ENCODE peak calls at places on chromosomes 11 and 22, in four cellular contexts. One of them, this sample, is unnamed.

GRCh38 chr22:38921126-38921525 is 36.3 kb upstream of the APOBEC3A start:
- DNase-seq in H1: no peak
- DNase-seq in body of pancreas: peak; percentile 98
- DNase-seq in adrenal gland: no peak
- DNase-seq in this sample: peak; percentile 90

GRCh38 chr11:86660011-86660595 is 12.3 kb downstream of the ME3 start:
- DNase-seq in H1: no peak
- DNase-seq in body of pancreas: no peak
- DNase-seq in adrenal gland: no peak
- DNase-seq in this sample: no peak

GRCh38 chr22:23289130-23289503 is 108.8 kb downstream of the BCR start:
- DNase-seq in H1: no peak
- DNase-seq in body of pancreas: no peak
- DNase-seq in adrenal gland: no peak
- DNase-seq in this sample: no peak

GRCh38 chr11:8080674-8081590 is at the start of gene TUB:
- DNase-seq in H1: peak; percentile 77
- DNase-seq in body of pancreas: peak; percentile 42
- DNase-seq in adrenal gland: peak; percentile 40
- DNase-seq in this sample: peak; percentile 45

GRCh38 chr11:126647735-126648134 is 292.2 kb downstream of the ST3GAL4 start:
- DNase-seq in H1: no peak
- DNase-seq in body of pancreas: no peak
- DNase-seq in adrenal gland: no peak
- DNase-seq in this sample: no peak

GRCh38 chr11:26204110-26204509 is 127.8 kb upstream of the ANO3 start:
- DNase-seq in H1: no peak
- DNase-seq in body of pancreas: no peak
- DNase-seq in adrenal gland: no peak
- DNase-seq in this sample: no peak

GRCh38 chr11:3196161-3197043 is 22.2 kb downstream of the MRGPRG start:
- DNase-seq in H1: peak; percentile 48
- DNase-seq in body of pancreas: no peak
- DNase-seq in adrenal gland: peak; percentile 47
- DNase-seq in this sample: no peak

GRCh38 chr22:44737414-44738346 is 14.7 kb upstream of the ARHGAP8 start:
- DNase-seq in H1: peak; percentile 60
- DNase-seq in body of pancreas: no peak
- DNase-seq in adrenal gland: no peak
- DNase-seq in this sample: no peak

GRCh38 chr11:2824851-2825250 is 60.7 kb downstream of the CDKN1C start:
- DNase-seq in H1: no peak
- DNase-seq in body of pancreas: no peak
- DNase-seq in adrenal gland: no peak
- DNase-seq in this sample: no peak

DNA sequence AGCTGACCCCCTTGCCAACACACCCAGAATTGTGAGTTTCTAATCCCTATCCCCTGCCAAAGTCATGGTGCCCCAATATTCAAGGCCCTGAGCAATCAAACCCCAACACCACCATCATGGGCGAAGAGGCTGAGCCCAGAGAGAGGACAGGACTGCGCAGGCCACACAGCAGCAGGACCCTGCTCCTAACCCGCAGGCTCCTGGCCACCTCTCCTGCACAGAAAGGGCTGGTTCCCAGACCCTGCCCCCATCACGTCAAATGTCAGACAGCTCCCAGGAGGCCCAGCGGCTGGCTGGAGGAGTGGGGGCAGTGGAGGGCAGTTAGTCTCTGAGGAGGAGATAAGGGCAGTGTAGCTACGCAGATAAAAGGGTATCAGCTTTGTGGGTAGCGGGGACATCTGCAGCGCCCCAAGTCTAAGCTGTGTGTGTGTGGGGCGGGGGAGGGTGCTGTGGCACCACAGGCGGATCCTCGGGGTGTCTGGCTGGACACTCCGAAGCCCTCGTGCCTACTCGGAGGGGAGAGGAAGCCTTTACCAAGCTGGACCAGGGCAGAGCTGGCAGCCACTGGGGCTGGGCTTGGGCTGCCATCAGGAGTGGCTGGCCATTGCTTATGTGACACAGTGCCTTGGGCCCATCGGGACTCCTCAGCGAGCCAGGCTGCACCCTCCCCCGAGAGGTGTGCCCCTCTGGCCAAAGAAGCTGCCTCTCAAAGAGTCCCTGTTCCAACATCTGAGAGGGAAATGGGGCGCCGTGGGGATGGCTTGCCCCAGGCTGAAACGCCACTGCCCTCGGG is 21.5 kb downstream of the FADS3 start:
- DNase-seq in H1: peak; percentile 64
- DNase-seq in body of pancreas: no peak
- DNase-seq in adrenal gland: no peak
- DNase-seq in this sample: no peak
- TF ChIP-seq POLR2A in H1: no peak
- TF ChIP-seq POLR2A in body of pancreas: no peak
- TF ChIP-seq POLR2A in adrenal gland: no peak
- TF ChIP-seq POLR2A in this sample: no peak

DNA sequence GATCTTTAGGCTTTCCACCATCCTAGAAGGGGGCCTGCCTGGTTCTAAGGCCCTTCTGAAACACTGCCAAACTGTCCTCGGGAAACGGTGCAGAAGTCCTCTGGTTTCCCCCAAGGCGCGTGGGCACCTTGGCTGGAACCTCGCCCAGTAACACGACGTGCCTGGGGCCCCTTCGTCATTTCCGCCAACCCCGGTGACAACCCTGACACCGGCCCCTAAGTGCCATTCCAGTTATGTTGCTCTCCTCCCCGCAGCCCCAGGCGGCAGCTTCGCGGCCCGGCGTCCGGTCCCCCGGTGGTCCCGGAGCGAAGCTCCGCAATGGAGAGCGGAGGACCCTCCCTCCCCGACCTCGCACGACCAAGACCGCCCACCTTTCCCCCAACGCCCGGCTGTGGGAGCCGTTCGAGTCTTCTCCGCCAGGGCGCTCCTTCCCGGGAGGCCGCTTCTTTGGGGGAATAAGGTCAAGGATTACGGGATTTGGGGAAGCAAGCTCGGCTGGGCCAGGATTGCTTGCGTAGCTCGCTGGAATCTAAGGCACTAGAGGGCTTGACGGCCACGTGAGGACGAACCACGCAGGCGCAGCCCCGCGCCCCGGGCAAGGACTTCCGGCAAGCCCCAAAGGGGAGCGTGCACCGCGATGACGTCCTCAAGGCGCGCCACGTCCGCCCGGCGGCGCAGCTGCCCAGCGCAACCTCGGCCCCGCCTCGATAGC is 648 bp downstream of the RNH1 start:
- DNase-seq in H1: peak; percentile 98
- DNase-seq in body of pancreas: peak; percentile 97
- DNase-seq in adrenal gland: peak; percentile 98
- DNase-seq in this sample: peak; percentile 98
- TF ChIP-seq POLR2A in H1: peak; percentile 32
- TF ChIP-seq POLR2A in body of pancreas: peak; percentile 91
- TF ChIP-seq POLR2A in adrenal gland: peak; percentile 75
- TF ChIP-seq POLR2A in this sample: peak; percentile 43

DNA sequence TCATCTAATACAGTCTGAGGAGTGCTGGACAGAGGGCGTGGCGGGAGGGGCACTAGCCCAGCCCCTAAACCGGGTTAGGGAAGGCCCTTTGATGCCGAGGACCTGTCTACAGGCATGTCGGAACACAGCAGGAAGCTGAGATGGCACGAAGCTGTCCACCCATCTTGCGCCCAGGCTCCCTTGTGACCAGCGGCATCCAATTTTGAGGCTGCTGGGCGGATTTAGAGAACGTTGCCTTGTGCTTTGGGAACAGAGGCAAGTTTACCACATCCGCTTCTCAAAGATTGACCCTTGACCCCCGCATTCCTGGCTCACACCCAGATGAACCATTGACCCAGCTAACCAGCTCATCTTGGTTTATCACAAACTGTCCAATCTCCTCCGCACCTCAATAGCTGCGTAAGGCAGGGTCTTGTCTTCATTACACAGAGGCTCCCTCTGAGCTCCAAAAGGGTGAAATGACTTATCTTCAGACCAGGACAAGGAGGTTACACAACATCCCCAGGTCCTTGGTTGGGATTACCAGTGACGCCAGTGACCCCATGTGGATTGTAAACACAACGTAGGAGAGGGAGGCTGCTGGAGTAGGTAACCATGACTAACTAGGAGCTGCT is 4.5 kb downstream of the FAM83F start:
- DNase-seq in H1: no peak
- DNase-seq in body of pancreas: no peak
- DNase-seq in adrenal gland: no peak
- DNase-seq in this sample: no peak
- TF ChIP-seq POLR2A in H1: no peak
- TF ChIP-seq POLR2A in body of pancreas: no peak
- TF ChIP-seq POLR2A in adrenal gland: no peak
- TF ChIP-seq POLR2A in this sample: no peak

GRCh38 chr11:111414267-111414931 is 35.3 kb upstream of the POU2AF1 start:
- DNase-seq in H1: no peak
- DNase-seq in body of pancreas: no peak
- DNase-seq in adrenal gland: no peak
- DNase-seq in this sample: no peak

GRCh38 chr11:111414936-111415335 is 35.9 kb upstream of the POU2AF1 start:
- DNase-seq in H1: no peak
- DNase-seq in body of pancreas: no peak
- DNase-seq in adrenal gland: no peak
- DNase-seq in this sample: no peak

GRCh38 chr11:111417011-111417765 is 38.1 kb upstream of the POU2AF1 start:
- DNase-seq in H1: no peak
- DNase-seq in body of pancreas: no peak
- DNase-seq in adrenal gland: no peak
- DNase-seq in this sample: peak; percentile 67

GRCh38 chr11:111417766-111418435 is 38.8 kb upstream of the POU2AF1 start:
- DNase-seq in H1: no peak
- DNase-seq in body of pancreas: peak; percentile 53
- DNase-seq in adrenal gland: no peak
- DNase-seq in this sample: peak; percentile 89

DNA sequence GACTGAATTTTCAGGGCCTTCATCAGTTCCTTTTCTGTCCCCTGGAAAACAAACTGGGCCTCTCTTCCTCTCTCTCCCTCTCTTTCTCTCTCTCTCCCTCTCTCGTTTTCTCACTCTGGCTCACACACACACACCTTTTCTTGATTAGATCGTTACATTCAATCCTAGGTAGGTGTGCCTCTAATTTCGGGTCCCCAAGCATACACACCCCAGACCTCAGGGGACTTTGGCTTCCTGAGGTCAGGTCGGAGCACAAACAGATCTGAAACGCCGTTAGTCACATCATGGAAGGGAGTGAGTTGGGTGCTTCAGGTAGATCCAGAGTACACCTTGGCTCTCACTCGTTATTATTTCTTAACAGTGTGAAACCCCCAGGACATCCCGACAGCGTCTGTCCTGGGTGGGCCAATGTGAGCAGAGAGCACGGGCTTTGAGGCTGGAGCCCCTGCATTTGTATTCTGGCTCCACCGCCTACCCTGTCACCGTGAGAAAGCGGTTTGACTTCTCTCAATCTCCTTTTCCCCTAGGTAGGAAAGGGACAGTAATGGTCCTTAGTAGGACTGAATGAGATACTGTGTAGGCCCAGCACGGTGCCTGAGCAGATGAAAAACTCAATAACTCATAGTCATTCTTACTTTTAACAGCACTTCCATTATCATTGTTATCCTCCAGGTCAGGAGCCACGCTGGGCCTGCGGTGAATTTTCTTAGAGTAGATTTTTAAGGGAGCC is 37.3 kb upstream of the POU2AF1 start:
- DNase-seq in H1: no peak
- DNase-seq in body of pancreas: no peak
- DNase-seq in adrenal gland: no peak
- DNase-seq in this sample: no peak
- TF ChIP-seq POLR2A in H1: no peak
- TF ChIP-seq POLR2A in body of pancreas: no peak
- TF ChIP-seq POLR2A in adrenal gland: no peak
- TF ChIP-seq POLR2A in this sample: no peak

GRCh38 chr11:47773882-47774281 is 6.7 kb upstream of the FNBP4 start:
- DNase-seq in H1: no peak
- DNase-seq in body of pancreas: no peak
- DNase-seq in adrenal gland: no peak
- DNase-seq in this sample: no peak

GRCh38 chr11:47766363-47767227 is 546 bp downstream of the FNBP4 start:
- DNase-seq in H1: no peak
- DNase-seq in body of pancreas: peak; percentile 76
- DNase-seq in adrenal gland: peak; percentile 78
- DNase-seq in this sample: peak; percentile 68

GRCh38 chr11:47765086-47765485 is 2.1 kb downstream of the FNBP4 start:
- DNase-seq in H1: no peak
- DNase-seq in body of pancreas: no peak
- DNase-seq in adrenal gland: no peak
- DNase-seq in this sample: no peak

DNA sequence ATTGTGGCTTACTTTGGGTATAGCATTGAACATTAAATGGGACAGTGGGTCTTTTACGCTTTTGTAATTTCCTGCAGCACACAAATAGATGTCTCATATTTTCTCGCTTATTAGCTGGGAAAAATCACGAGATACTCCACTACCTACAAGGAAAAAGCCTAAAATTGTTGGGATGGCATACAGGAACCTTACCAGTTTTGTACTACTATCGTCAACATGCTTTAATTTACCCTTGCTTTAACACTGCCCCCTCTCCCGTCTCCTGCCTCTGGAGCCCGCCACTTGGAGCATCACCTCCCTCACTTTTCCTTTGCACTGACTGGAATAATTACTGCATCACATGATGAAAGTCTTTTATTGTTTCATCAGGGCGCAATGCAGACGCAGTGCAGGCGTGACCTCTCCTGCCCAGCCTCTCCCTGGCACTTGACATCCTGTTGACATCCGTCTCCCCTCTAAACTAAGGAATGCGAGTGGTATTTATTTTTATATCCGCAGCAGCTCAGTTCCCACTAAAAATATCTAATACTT is 1.0 kb upstream of the FNBP4 start:
- DNase-seq in H1: no peak
- DNase-seq in body of pancreas: peak; percentile 54
- DNase-seq in adrenal gland: peak; percentile 67
- DNase-seq in this sample: peak; percentile 85
- TF ChIP-seq POLR2A in H1: peak; percentile 71
- TF ChIP-seq POLR2A in body of pancreas: peak; percentile 79
- TF ChIP-seq POLR2A in adrenal gland: peak; percentile 74
- TF ChIP-seq POLR2A in this sample: peak; percentile 44

This sample was measured in thyroid gland.